ENCODE peak calls at places on chromosome 14, in ten cellular contexts. W is fibroblast of villous mesenchyme; C is choroid plexus epithelial cell; U is globus pallidus; D is MCF 10A; H is CD4-positive, CD25-positive, alpha-beta regulatory T cell; G is HS-27A; I is ELF-1; T is activated CD4-positive, alpha-beta T cell treated with anti-CD3 and anti-CD28 coated beads for 48 hours; O is uterus. B is an unnamed sample.

GRCh38 chr14:66015046-66015780 is 471.0 kb upstream of the CCDC196 start:
- DNase-seq in W (peak), C (no peak), U (no peak), D (no peak), H (no peak), G (no peak), I (no peak), T (no peak), O (no peak), B (no peak)

GRCh38 chr14:65373671-65374039 is 38.9 kb upstream of the FUT8 start:
- DNase-seq in W (peak), C (no peak), U (peak), D (no peak), H (no peak), G (no peak), I (no peak), T (no peak), O (no peak), B (no peak)

GRCh38 chr14:65594153-65594881 is 181.8 kb downstream of the FUT8 start:
- DNase-seq in W (no peak), C (no peak), U (no peak), D (no peak), H (no peak), G (no peak), I (peak), T (no peak), O (no peak), B (peak)

GRCh38 chr14:102396531-102396930 is 33.8 kb downstream of the TECPR2 start:
- DNase-seq in W (no peak), C (no peak), U (no peak), D (no peak), H (no peak), G (no peak), I (no peak), T (no peak), O (no peak), B (no peak)

GRCh38 chr14:59601056-59601455 is 24.4 kb upstream of the CCDC175 start:
- DNase-seq in W (no peak), C (no peak), U (no peak), D (no peak), H (no peak), G (no peak), I (no peak), T (no peak), O (no peak), B (no peak)

GRCh38 chr14:58637391-58638230 is at the start of gene DACT1:
- DNase-seq in W (peak), C (peak), U (peak), D (no peak), H (no peak), G (no peak), I (peak), T (peak), O (peak), B (peak)

GRCh38 chr14:65941091-65941490 is 528.6 kb downstream of the FUT8 start:
- DNase-seq in W (no peak), C (no peak), U (no peak), D (no peak), H (no peak), G (no peak), I (no peak), T (no peak), O (no peak), B (no peak)

GRCh38 chr14:95136631-95137030 is 20.7 kb downstream of the DICER1 start:
- DNase-seq in W (peak), C (no peak), U (no peak), D (no peak), H (no peak), G (no peak), I (no peak), T (no peak), O (no peak), B (no peak)

GRCh38 chr14:67268456-67269115 is 27.4 kb downstream of the PALS1 start:
- DNase-seq in W (no peak), C (no peak), U (no peak), D (no peak), H (no peak), G (no peak), I (peak), T (no peak), O (no peak), B (no peak)

GRCh38 chr14:58072288-58073071 is 79.5 kb downstream of the ARMH4 start:
- DNase-seq in W (peak), C (peak), U (peak), D (peak), H (peak), G (peak), I (peak), T (peak), O (peak), B (no peak)

GRCh38 chr14:74647834-74648361 is 35.9 kb upstream of the LTBP2 start:
- DNase-seq in W (no peak), C (peak), U (no peak), D (peak), H (no peak), G (no peak), I (peak), T (no peak), O (no peak), B (peak)